ENCODE peak calls at places on chromosomes 12 and 14, in six cellular contexts. P is spleen, K is K562, V is HCT116, Z is endothelial cell of umbilical vein, L is transverse colon. F is an unnamed sample.

GRCh38 chr12:25872137-25872536 is 86.3 kb upstream of the RASSF8 start:
- DNase-seq in P (no peak), K (no peak), V (no peak), Z (no peak), L (no peak), F (no peak)

GRCh38 chr12:132275110-132275531 is 54.3 kb downstream of the GALNT9 start:
- DNase-seq in P (no peak), K (peak), V (peak), Z (peak), L (peak), F (no peak)

GRCh38 chr14:32110200-32110896 is 33.2 kb downstream of the ARHGAP5 start:
- DNase-seq in P (no peak), K (no peak), V (no peak), Z (no peak), L (no peak), F (no peak)

GRCh38 chr12:11763760-11764520 is 114.5 kb downstream of the ETV6 start:
- DNase-seq in P (no peak), K (no peak), V (no peak), Z (no peak), L (no peak), F (no peak)

GRCh38 chr12:132541200-132541599 is 51.2 kb downstream of the FBRSL1 start:
- DNase-seq in P (no peak), K (no peak), V (no peak), Z (no peak), L (no peak), F (no peak)

GRCh38 chr12:113497709-113498108 is 26.0 kb upstream of the LHX5 start:
- DNase-seq in P (no peak), K (no peak), V (no peak), Z (no peak), L (no peak), F (no peak)

GRCh38 chr14:104547310-104547997 is 32.1 kb upstream of the C14orf180 start:
- DNase-seq in P (peak), K (no peak), V (no peak), Z (no peak), L (no peak), F (peak)

GRCh38 chr14:21768116-21768874 is 94.7 kb upstream of the OR4E1 start:
- DNase-seq in P (no peak), K (peak), V (peak), Z (peak), L (no peak), F (no peak)

GRCh38 chr12:81332054-81332453 is 254.2 kb downstream of the ACSS3 start:
- DNase-seq in P (no peak), K (no peak), V (no peak), Z (no peak), L (no peak), F (no peak)

GRCh38 chr12:64696065-64696741 is 63.0 kb downstream of the GNS start:
- DNase-seq in P (no peak), K (peak), V (no peak), Z (peak), L (no peak), F (no peak)

GRCh38 chr12:46071769-46072624 is 81.6 kb upstream of the SCAF11 start:
- DNase-seq in P (peak), K (peak), V (peak), Z (peak), L (peak), F (no peak)

GRCh38 chr12:131527092-131527491 is 183.8 kb upstream of the SFSWAP start:
- DNase-seq in P (no peak), K (no peak), V (no peak), Z (no peak), L (no peak), F (no peak)

GRCh38 chr12:117481470-117481869 is 120.0 kb upstream of the NOS1 start:
- DNase-seq in P (no peak), K (no peak), V (no peak), Z (no peak), L (no peak), F (no peak)

GRCh38 chr14:95341115-95341514 is 21.4 kb upstream of the CLMN start:
- DNase-seq in P (no peak), K (no peak), V (no peak), Z (no peak), L (no peak), F (no peak)

GRCh38 chr12:121096199-121096798 is 36.4 kb upstream of the P2RX7 start:
- DNase-seq in P (no peak), K (no peak), V (no peak), Z (no peak), L (no peak), F (no peak)
- H3K4me3 ChIP-seq in P (peak), K (no peak), V (peak), Z (no peak), L (no peak), F (peak)

DNA sequence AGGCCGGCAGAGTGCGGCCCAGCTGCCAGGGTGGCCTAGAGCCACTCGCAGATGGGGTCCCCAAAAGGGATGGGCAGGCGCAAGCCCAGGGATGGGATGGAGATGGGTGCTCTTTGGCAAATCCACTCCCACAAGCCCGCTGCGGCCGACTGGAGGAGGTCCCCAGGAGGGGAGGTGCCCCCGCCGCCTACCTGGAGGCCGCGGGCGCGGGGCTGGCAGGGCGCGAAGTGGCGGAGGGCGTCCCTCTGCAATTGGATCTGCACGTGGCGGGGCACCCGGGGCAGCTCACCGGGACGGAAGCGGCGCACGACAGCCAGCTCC is 730 bp downstream of the PPP1R3E start:
- DNase-seq in P (no peak), K (no peak), V (no peak), Z (no peak), L (no peak), F (no peak)
- TF ChIP-seq POLR2AphosphoS5 in P (no peak), K (no peak), V (peak), Z (no peak), L (peak), F (no peak)

GRCh38 chr12:124915249-124916236 is 1.1 kb upstream of the UBC start:
- DNase-seq in P (no peak), K (peak), V (no peak), Z (peak), L (peak), F (peak)

GRCh38 chr12:124919646-124920352 is 5.3 kb upstream of the UBC start:
- DNase-seq in P (peak), K (no peak), V (no peak), Z (peak), L (no peak), F (no peak)

GRCh38 chr12:124916370-124917134 is 2.1 kb upstream of the UBC start:
- DNase-seq in P (peak), K (peak), V (peak), Z (peak), L (peak), F (no peak)

GRCh38 chr12:124917841-124918621 is 3.6 kb upstream of the UBC start:
- DNase-seq in P (no peak), K (no peak), V (no peak), Z (no peak), L (no peak), F (no peak)

DNA sequence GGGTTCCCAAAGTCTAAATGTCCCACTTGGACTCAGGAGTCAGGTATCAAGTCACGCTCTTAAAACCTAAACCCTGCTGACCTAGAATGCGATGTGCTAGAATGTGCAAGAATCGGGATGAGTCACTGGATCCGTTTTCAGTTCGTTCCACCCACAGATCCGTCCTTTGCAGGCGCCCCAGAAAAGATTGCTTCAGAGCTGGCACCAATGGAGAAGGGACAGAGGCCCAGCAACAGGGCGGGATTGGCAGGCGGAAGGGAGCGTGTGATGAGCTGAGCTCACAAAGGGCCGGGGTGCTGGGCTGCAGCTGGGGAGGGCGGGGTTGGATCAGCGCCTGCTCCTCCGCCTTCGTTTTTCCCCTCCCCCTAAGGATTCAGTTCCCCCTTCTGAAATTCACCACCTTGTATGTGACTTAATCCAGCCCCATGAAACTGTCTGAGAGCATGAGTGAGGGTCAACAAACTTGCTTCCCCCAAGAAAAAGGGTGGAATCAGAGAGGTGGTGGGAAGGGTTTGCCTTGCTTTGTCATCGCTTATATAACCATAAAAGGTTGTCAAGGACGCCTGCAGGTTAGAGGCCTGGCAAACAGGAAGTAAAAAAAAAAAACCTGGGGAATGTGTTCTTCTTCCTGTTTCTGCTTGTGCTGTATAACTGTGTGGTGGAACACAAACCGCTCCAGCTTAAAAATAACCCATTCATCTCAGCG is 2.8 kb upstream of the UBC start:
- DNase-seq in P (peak), K (peak), V (peak), Z (peak), L (peak), F (peak)
- TF ChIP-seq POLR2A in P (peak), K (peak), V (peak), Z (no peak), L (peak), F (peak)

GRCh38 chr14:23470947-23471346 is 1.4 kb downstream of the NGDN start:
- DNase-seq in P (no peak), K (no peak), V (no peak), Z (no peak), L (no peak), F (no peak)
- H3K4me3 ChIP-seq in P (no peak), K (no peak), V (peak), Z (no peak), L (no peak), F (no peak)

GRCh38 chr14:61428261-61428660 is 106.9 kb downstream of the PRKCH start:
- DNase-seq in P (no peak), K (no peak), V (no peak), Z (no peak), L (no peak), F (no peak)
- TF ChIP-seq POLR2AphosphoS5 in P (no peak), K (no peak), V (no peak), Z (no peak), L (no peak), F (no peak)

DNA sequence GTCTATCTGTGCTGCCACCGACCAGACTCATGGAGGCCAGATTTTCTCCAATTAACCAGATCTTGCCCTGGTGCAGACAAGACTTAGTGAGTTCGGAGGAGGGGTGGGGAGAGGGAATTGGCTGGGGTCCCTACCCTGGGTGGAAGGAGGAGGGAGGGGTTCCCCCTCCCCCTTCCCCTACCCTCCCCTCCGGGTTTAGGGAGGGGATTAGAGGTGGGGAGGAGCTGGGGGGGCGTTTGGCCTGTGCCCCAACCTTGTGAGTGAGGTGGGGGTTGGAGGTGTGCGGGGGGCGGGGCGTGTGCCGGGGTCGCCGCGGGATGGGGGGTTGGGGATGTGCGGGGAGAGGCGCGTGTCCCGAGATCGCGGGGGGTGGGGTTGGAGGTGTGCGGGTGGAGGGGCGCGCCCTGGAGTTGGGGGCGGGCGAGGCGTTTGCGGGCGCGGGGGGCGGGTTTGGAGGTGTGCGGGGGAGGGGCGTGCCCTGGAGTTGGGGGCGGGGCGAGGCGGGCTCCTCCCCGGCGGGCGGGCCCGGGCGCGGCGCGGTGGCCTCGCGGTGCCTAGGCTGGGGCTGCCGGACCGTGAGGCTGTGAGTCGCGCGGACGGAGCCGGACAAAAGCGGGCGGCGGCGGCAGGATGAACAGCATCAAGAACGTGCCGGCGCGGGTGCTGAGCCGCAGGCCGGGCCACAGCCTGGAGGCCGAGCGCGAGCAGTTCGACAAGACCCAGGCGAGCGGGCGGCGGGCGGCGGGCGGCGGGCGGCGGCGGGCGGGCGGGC is at the start of gene HIP1R:
- DNase-seq in P (peak), K (peak), V (peak), Z (peak), L (peak), F (peak)
- TF ChIP-seq POLR2A in P (no peak), K (peak), V (peak), Z (peak), L (no peak), F (no peak)

GRCh38 chr12:22687677-22688076 is 62.7 kb downstream of the ETNK1 start:
- DNase-seq in P (no peak), K (no peak), V (no peak), Z (peak), L (no peak), F (no peak)
- H3K4me3 ChIP-seq in P (no peak), K (no peak), V (no peak), Z (no peak), L (no peak), F (no peak)